ENCODE peak calls at places on chromosome 1, in nine cellular contexts. V is A549, L is HL-60, D is K562, R is HCT116, K is GM23338, X is HepG2, Q is SK-N-SH, E is GM12878. A is an unnamed sample.

GRCh38 chr1:33347650-33347992 is 26.7 kb upstream of the A3GALT2 start:
- DNase-seq in V (peak; percentile 28), L (no peak), D (no peak), R (no peak), K (no peak), X (peak; percentile 61), Q (no peak), E (no peak), A (no peak)

GRCh38 chr1:28889357-28889756 is 25.0 kb upstream of the EPB41 start:
- DNase-seq in V (no peak), L (no peak), D (no peak), R (no peak), K (no peak), X (no peak), Q (no peak), E (no peak), A (no peak)

GRCh38 chr1:164907666-164908065 is 348.7 kb downstream of the PBX1 start:
- DNase-seq in V (no peak), L (no peak), D (no peak), R (no peak), K (no peak), X (no peak), Q (no peak), E (no peak), A (no peak)

GRCh38 chr1:186958520-186958919 is 129.8 kb downstream of the PLA2G4A start:
- DNase-seq in V (peak; percentile 58), L (no peak), D (no peak), R (no peak), K (no peak), X (no peak), Q (no peak), E (no peak), A (no peak)

GRCh38 chr1:39214021-39214713 is 9.7 kb downstream of the MACF1 start:
- DNase-seq in V (no peak), L (no peak), D (peak; percentile 80), R (no peak), K (peak; percentile 38), X (peak; percentile 99), Q (no peak), E (no peak), A (no peak)

GRCh38 chr1:194865367-194865766 is 1679.0 kb upstream of the B3GALT2 start:
- DNase-seq in V (no peak), L (no peak), D (no peak), R (no peak), K (no peak), X (no peak), Q (no peak), E (no peak), A (no peak)

GRCh38 chr1:91778964-91779363 is 107.0 kb downstream of the TGFBR3 start:
- DNase-seq in V (no peak), L (no peak), D (no peak), R (no peak), K (no peak), X (no peak), Q (no peak), E (no peak), A (no peak)

GRCh38 chr1:20119351-20119750 is at the start of gene PLA2G2D:
- DNase-seq in V (no peak), L (no peak), D (no peak), R (no peak), K (no peak), X (no peak), Q (no peak), E (no peak), A (no peak)

GRCh38 chr1:235326719-235327558 is 1.0 kb downstream of the ARID4B start:
- DNase-seq in V (peak; percentile 28), L (peak; percentile 65), D (peak; percentile 58), R (no peak), K (peak; percentile 69), X (peak; percentile 21), Q (peak; percentile 70), E (peak; percentile 32), A (no peak)

GRCh38 chr1:31297273-31298247 is 728 bp downstream of the ZCCHC17 start:
- DNase-seq in V (no peak), L (peak; percentile 36), D (peak; percentile 40), R (no peak), K (peak; percentile 29), X (peak; percentile 2), Q (peak; percentile 26), E (no peak), A (no peak)

GRCh38 chr1:227449051-227449450 is 114.3 kb upstream of the ZNF678 start:
- DNase-seq in V (peak; percentile 57), L (peak; percentile 19), D (peak; percentile 75), R (no peak), K (peak; percentile 89), X (peak; percentile 45), Q (peak; percentile 62), E (no peak), A (no peak)

GRCh38 chr1:96782861-96783260 is 61.3 kb downstream of the PTBP2 start:
- DNase-seq in V (no peak), L (no peak), D (no peak), R (no peak), K (no peak), X (no peak), Q (no peak), E (no peak), A (no peak)

GRCh38 chr1:2980073-2980791 is 41.0 kb upstream of the ACTRT2 start:
- DNase-seq in V (no peak), L (no peak), D (no peak), R (no peak), K (no peak), X (no peak), Q (no peak), E (no peak), A (no peak)

GRCh38 chr1:20153000-20153418 is 13.9 kb downstream of the PLA2G2F start:
- DNase-seq in V (peak; percentile 11), L (peak; percentile 66), D (no peak), R (no peak), K (peak; percentile 61), X (no peak), Q (peak; percentile 14), E (no peak), A (no peak)

GRCh38 chr1:32761253-32761877 is 55.8 kb downstream of the YARS1 start:
- DNase-seq in V (peak; percentile 74), L (no peak), D (peak; percentile 69), R (peak; percentile 66), K (peak; percentile 85), X (no peak), Q (peak; percentile 67), E (peak; percentile 26), A (no peak)

GRCh38 chr1:174659823-174660222 is 212.1 kb downstream of the GPR52 start:
- DNase-seq in V (no peak), L (no peak), D (no peak), R (peak; percentile 68), K (no peak), X (peak; percentile 4), Q (no peak), E (no peak), A (peak; percentile 5)

GRCh38 chr1:83860506-83861221 is 138.3 kb downstream of the TTLL7 start:
- DNase-seq in V (peak; percentile 68), L (peak; percentile 54), D (peak; percentile 61), R (peak; percentile 31), K (peak; percentile 87), X (peak; percentile 27), Q (no peak), E (no peak), A (peak; percentile 61)

GRCh38 chr1:232704694-232705680 is 75.1 kb upstream of the SIPA1L2 start:
- DNase-seq in V (peak; percentile 67), L (peak; percentile 54), D (no peak), R (peak; percentile 37), K (no peak), X (peak; percentile 13), Q (peak; percentile 19), E (no peak), A (peak; percentile 54)

GRCh38 chr1:200634449-200635122 is 14.0 kb upstream of the KIF14 start:
- DNase-seq in V (peak; percentile 21), L (no peak), D (no peak), R (no peak), K (no peak), X (no peak), Q (no peak), E (no peak), A (no peak)
- TF ChIP-seq REST in V (no peak), L (no peak), D (no peak), R (no peak), K (no peak), X (no peak), Q (no peak), E (no peak), A (no peak)

GRCh38 chr1:36465731-36466369 is 1.7 kb upstream of the MRPS15 start:
- DNase-seq in V (no peak), L (no peak), D (no peak), R (no peak), K (no peak), X (no peak), Q (no peak), E (no peak), A (no peak)
- TF ChIP-seq REST in V (no peak), L (no peak), D (no peak), R (no peak), K (no peak), X (no peak), Q (no peak), E (no peak), A (no peak)

GRCh38 chr1:16173447-16174260 is 17.8 kb upstream of the EPHA2 start:
- DNase-seq in V (peak; percentile 91), L (peak; percentile 35), D (peak; percentile 38), R (peak; percentile 94), K (no peak), X (no peak), Q (no peak), E (no peak), A (no peak)

GRCh38 chr1:16174261-16174871 is 18.5 kb upstream of the EPHA2 start:
- DNase-seq in V (no peak), L (no peak), D (no peak), R (no peak), K (no peak), X (no peak), Q (no peak), E (no peak), A (no peak)

GRCh38 chr1:16177306-16177705 is 21.4 kb upstream of the EPHA2 start:
- DNase-seq in V (no peak), L (no peak), D (no peak), R (no peak), K (no peak), X (no peak), Q (no peak), E (no peak), A (no peak)

GRCh38 chr1:16174886-16175598 is 19.2 kb upstream of the EPHA2 start:
- DNase-seq in V (no peak), L (no peak), D (no peak), R (no peak), K (no peak), X (no peak), Q (peak; percentile 53), E (no peak), A (no peak)

GRCh38 chr1:16175610-16176553 is 20.0 kb upstream of the EPHA2 start:
- DNase-seq in V (peak; percentile 74), L (no peak), D (peak; percentile 68), R (no peak), K (no peak), X (no peak), Q (peak; percentile 84), E (no peak), A (no peak)
- TF ChIP-seq REST in V (no peak), L (no peak), D (no peak), R (no peak), K (no peak), X (no peak), Q (peak; percentile 4), E (no peak), A (no peak)

DNA sequence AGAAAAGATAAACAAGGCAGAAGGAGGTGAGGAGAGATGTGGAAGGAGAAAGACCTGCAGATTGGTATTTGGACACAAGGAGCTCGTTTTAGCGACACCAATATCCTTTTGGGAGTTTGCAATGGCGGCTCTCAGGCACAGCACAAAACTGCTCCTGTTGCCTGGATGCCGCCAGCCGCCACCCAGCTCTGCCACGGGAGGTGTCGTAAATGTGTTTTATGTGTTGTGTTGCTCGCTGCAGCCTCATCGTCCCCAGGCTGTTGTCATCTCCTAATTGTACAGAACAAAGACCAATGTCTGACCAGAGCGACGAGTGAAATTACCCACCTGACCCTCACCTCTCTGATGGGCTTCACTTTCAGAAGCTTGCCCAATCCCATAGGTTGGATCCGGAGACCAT is 96.6 kb upstream of the ZNF281 start:
- DNase-seq in V (no peak), L (no peak), D (no peak), R (no peak), K (no peak), X (no peak), Q (no peak), E (no peak), A (no peak)
- TF ChIP-seq REST in V (no peak), L (no peak), D (no peak), R (no peak), K (no peak), X (no peak), Q (no peak), E (no peak), A (no peak)